ENCODE peak calls at places on chromosome 16, in eight cellular contexts. V is GM20000, D is putamen, S is AML-193, R is GM19239, O is pancreas, C is OCI-LY7, I is iPS DF 6.9. G is an unnamed sample.

GRCh38 chr16:80056334-80056733 is 455.8 kb upstream of the MAF start:
- DNase-seq in O (no peak), R (no peak), V (no peak), I (no peak), S (no peak), C (no peak), D (no peak), G (no peak)

GRCh38 chr16:86631441-86631840 is 53.1 kb downstream of the FOXL1 start:
- DNase-seq in R (no peak), V (no peak), C (no peak), I (no peak), D (no peak), O (no peak), S (no peak), G (no peak)

GRCh38 chr16:70295634-70296033 is 3.4 kb upstream of the DDX19B start:
- DNase-seq in S (no peak), C (no peak), O (no peak), V (no peak), R (no peak), D (no peak), I (no peak), G (no peak)

GRCh38 chr16:70460737-70461261 is 6.4 kb downstream of the FCSK start:
- DNase-seq in C (no peak), D (no peak), S (no peak), V (no peak), R (no peak), O (no peak), I (no peak), G (no peak)

GRCh38 chr16:84710686-84711085 is 10.9 kb downstream of the USP10 start:
- DNase-seq in D (no peak), S (no peak), C (no peak), O (no peak), I (no peak), R (no peak), V (no peak), G (no peak)

GRCh38 chr16:23682181-23682580 is 3.5 kb downstream of the PLK1 start:
- DNase-seq in V (no peak), C (no peak), R (no peak), S (peak), D (no peak), I (no peak), O (no peak), G (no peak)

GRCh38 chr16:85753559-85753958 is 2.7 kb upstream of the C16orf74 start:
- DNase-seq in S (no peak), D (no peak), I (no peak), V (no peak), R (no peak), C (no peak), O (no peak), G (no peak)

GRCh38 chr16:67246081-67246944 is 968 bp downstream of the FHOD1 start:
- DNase-seq in R (no peak), D (no peak), O (peak), C (peak), I (peak), S (peak), V (peak), G (peak)

GRCh38 chr16:68265078-68265925 is 976 bp downstream of the SLC7A6 start:
- DNase-seq in I (no peak), R (no peak), C (peak), O (no peak), D (no peak), S (peak), V (peak), G (no peak)

GRCh38 chr16:22694887-22695382 is 119.0 kb upstream of the HS3ST2 start:
- DNase-seq in O (no peak), D (peak), I (no peak), S (no peak), V (no peak), R (no peak), C (no peak), G (no peak)

GRCh38 chr16:3099395-3099731 is 269 bp upstream of the ZSCAN10 start:
- DNase-seq in C (no peak), O (no peak), I (no peak), D (no peak), S (no peak), V (no peak), R (no peak), G (no peak)

GRCh38 chr16:963913-964695 is 6.7 kb downstream of the LMF1 start:
- DNase-seq in O (no peak), R (no peak), I (no peak), D (no peak), V (no peak), C (no peak), S (no peak), G (no peak)